ENCODE peak calls at places on chromosomes 3 and 15, in five cellular contexts. F is Right ventricle myocardium inferior, S is AML-193, O is erythroblast, J is Peyer's patch. V is an unnamed sample.

GRCh38 chr3:124701687-124702086 is 28.6 kb upstream of the UMPS start:
- DNase-seq in F (no peak), S (no peak), O (no peak), J (no peak), V (no peak)

GRCh38 chr3:43906847-43907507 is 216.2 kb downstream of the ABHD5 start:
- DNase-seq in F (no peak), S (no peak), O (no peak), J (no peak), V (no peak)

GRCh38 chr3:138180375-138181029 is 5.8 kb upstream of the DBR1 start:
- DNase-seq in F (no peak), S (peak), O (peak), J (no peak), V (no peak)

GRCh38 chr15:52438047-52438446 is 90.6 kb downstream of the MYO5A start:
- DNase-seq in F (peak), S (peak), O (no peak), J (no peak), V (no peak)

GRCh38 chr3:111864821-111865656 is 6.0 kb downstream of the PHLDB2 start:
- DNase-seq in F (no peak), S (no peak), O (no peak), J (no peak), V (no peak)

GRCh38 chr3:45168451-45168850 is 22.3 kb upstream of the CDCP1 start:
- DNase-seq in F (no peak), S (no peak), O (no peak), J (no peak), V (no peak)

GRCh38 chr3:89098964-89099585 is 8.3 kb upstream of the EPHA3 start:
- DNase-seq in F (no peak), S (peak), O (peak), J (no peak), V (no peak)

GRCh38 chr3:185813691-185814215 is 11.1 kb downstream of the IGF2BP2 start:
- DNase-seq in F (no peak), S (no peak), O (peak), J (no peak), V (no peak)

GRCh38 chr3:188342991-188343732 is 189.2 kb downstream of the LPP start:
- DNase-seq in F (no peak), S (no peak), O (no peak), J (no peak), V (no peak)

GRCh38 chr15:63210151-63211051 is 21.0 kb downstream of the RAB8B start:
- DNase-seq in F (no peak), S (no peak), O (peak), J (no peak), V (no peak)

GRCh38 chr3:65833761-65834505 is 204.8 kb downstream of the MAGI1 start:
- DNase-seq in F (no peak), S (no peak), O (no peak), J (no peak), V (no peak)

GRCh38 chr15:28955686-28956421 is 70.1 kb downstream of the APBA2 start:
- DNase-seq in F (no peak), S (peak), O (no peak), J (no peak), V (no peak)

GRCh38 chr3:134654031-134654430 is 3.2 kb upstream of the KY start:
- DNase-seq in F (no peak), S (no peak), O (no peak), J (no peak), V (no peak)

GRCh38 chr3:172140499-172141391 is 101.4 kb downstream of the FNDC3B start:
- DNase-seq in F (no peak), S (peak), O (no peak), J (peak), V (no peak)